ENCODE peak calls at places on chromosomes 7 and 10, in eight cellular contexts. Z, D, Y, Q, R, B, V and H are unnamed samples.

GRCh38 chr7:29854257-29854938 is 48.1 kb downstream of the WIPF3 start:
- DNase-seq in Z (no peak), D (no peak), Y (peak; percentile 25), Q (no peak), R (peak; percentile 49), B (no peak), V (no peak), H (no peak)

GRCh38 chr10:128115356-128115755 is 10.9 kb downstream of the MKI67 start:
- DNase-seq in Z (no peak), D (no peak), Y (no peak), Q (no peak), R (no peak), B (no peak), V (no peak), H (no peak)

GRCh38 chr10:99698504-99699080 is 33.3 kb downstream of the COX15 start:
- DNase-seq in Z (no peak), D (no peak), Y (peak; percentile 37), Q (no peak), R (no peak), B (no peak), V (no peak), H (peak; percentile 24)

GRCh38 chr10:76327441-76327840 is 896.0 kb downstream of the LRMDA start:
- DNase-seq in Z (no peak), D (no peak), Y (no peak), Q (no peak), R (no peak), B (no peak), V (no peak), H (no peak)

GRCh38 chr7:44291066-44291732 is 34.2 kb downstream of the CAMK2B start:
- DNase-seq in Z (no peak), D (peak; percentile 88), Y (no peak), Q (peak; percentile 64), R (peak; percentile 64), B (peak; percentile 65), V (no peak), H (no peak)

GRCh38 chr7:148953676-148954075 is 69.6 kb upstream of the EZH2 start:
- DNase-seq in Z (no peak), D (no peak), Y (no peak), Q (no peak), R (no peak), B (no peak), V (no peak), H (no peak)

GRCh38 chr10:6776170-6776569 is 196.1 kb upstream of the PRKCQ start:
- DNase-seq in Z (no peak), D (no peak), Y (no peak), Q (no peak), R (no peak), B (no peak), V (no peak), H (no peak)

GRCh38 chr7:82388138-82388537 is 55.4 kb downstream of the CACNA2D1 start:
- DNase-seq in Z (no peak), D (no peak), Y (no peak), Q (no peak), R (no peak), B (no peak), V (no peak), H (no peak)

GRCh38 chr10:10093035-10093434 is 924.6 kb upstream of the CELF2 start:
- DNase-seq in Z (no peak), D (no peak), Y (no peak), Q (no peak), R (no peak), B (no peak), V (no peak), H (no peak)

GRCh38 chr7:27179503-27180430 is 5.3 kb downstream of the HOXA11 start:
- DNase-seq in Z (peak; percentile 88), D (no peak), Y (peak; percentile 89), Q (peak; percentile 93), R (peak; percentile 23), B (peak; percentile 57), V (peak; percentile 54), H (peak; percentile 34)

GRCh38 chr10:29480281-29480954 is 154.4 kb downstream of the SVIL start:
- DNase-seq in Z (no peak), D (no peak), Y (no peak), Q (no peak), R (no peak), B (no peak), V (no peak), H (no peak)

GRCh38 chr7:92158660-92159575 is 20.0 kb downstream of the LRRD1 start:
- DNase-seq in Z (no peak), D (no peak), Y (no peak), Q (no peak), R (peak; percentile 96), B (no peak), V (no peak), H (peak; percentile 7)

GRCh38 chr10:70403483-70404035 is 386 bp upstream of the EIF4EBP2 start:
- DNase-seq in Z (no peak), D (no peak), Y (no peak), Q (no peak), R (no peak), B (no peak), V (no peak), H (no peak)

GRCh38 chr10:70399177-70399576 is 4.8 kb upstream of the EIF4EBP2 start:
- DNase-seq in Z (no peak), D (no peak), Y (no peak), Q (peak; percentile 22), R (no peak), B (no peak), V (no peak), H (no peak)

GRCh38 chr10:70409772-70410171 is 5.8 kb downstream of the EIF4EBP2 start:
- DNase-seq in Z (no peak), D (no peak), Y (no peak), Q (no peak), R (no peak), B (no peak), V (no peak), H (no peak)

GRCh38 chr10:70404906-70405824 is 1.2 kb downstream of the EIF4EBP2 start:
- DNase-seq in Z (peak; percentile 90), D (peak; percentile 88), Y (peak; percentile 99), Q (peak; percentile 98), R (peak; percentile 97), B (peak; percentile 92), V (peak; percentile 56), H (peak; percentile 74)

GRCh38 chr10:70404036-70404905 is at the start of gene EIF4EBP2:
- DNase-seq in Z (peak; percentile 98), D (peak; percentile 98), Y (peak; percentile 98), Q (peak; percentile 99), R (peak; percentile 92), B (peak; percentile 99), V (peak; percentile 71), H (peak; percentile 97)
- H3K4me3 ChIP-seq in Z (peak within 1 kb of the TSS; percentile 75), D (peak within 1 kb of the TSS; percentile 84), Y (peak within 1 kb of the TSS; percentile 93), Q (peak within 1 kb of the TSS; percentile 92), R (peak within 1 kb of the TSS; percentile 33), B (peak within 1 kb of the TSS; percentile 26), V (peak within 1 kb of the TSS; percentile 93), H (peak within 1 kb of the TSS; percentile 84)

GRCh38 chr10:132961864-132962622 is 19.7 kb upstream of the CFAP46 start:
- DNase-seq in Z (peak; percentile 63), D (peak; percentile 78), Y (no peak), Q (peak; percentile 75), R (peak; percentile 71), B (peak; percentile 88), V (peak; percentile 31), H (peak; percentile 45)
- TF ChIP-seq CTCF in Z (no peak), D (peak; percentile 16), Y (no peak), Q (no peak), R (peak; percentile 12), B (no peak), V (no peak), H (no peak)

GRCh38 chr10:110076559-110077318 is 69.0 kb downstream of the ADD3 start:
- DNase-seq in Z (peak; percentile 8), D (peak; percentile 44), Y (peak; percentile 99), Q (peak; percentile 84), R (peak; percentile 91), B (peak; percentile 35), V (peak; percentile 42), H (peak; percentile 77)

GRCh38 chr10:110074986-110075664 is 67.3 kb downstream of the ADD3 start:
- DNase-seq in Z (no peak), D (no peak), Y (no peak), Q (no peak), R (peak; percentile 83), B (no peak), V (peak; percentile 49), H (no peak)

GRCh38 chr10:110077436-110078120 is 69.8 kb downstream of the ADD3 start:
- DNase-seq in Z (no peak), D (no peak), Y (peak; percentile 79), Q (no peak), R (peak; percentile 27), B (no peak), V (no peak), H (no peak)

GRCh38 chr10:110074298-110074697 is 66.5 kb downstream of the ADD3 start:
- DNase-seq in Z (no peak), D (no peak), Y (peak; percentile 69), Q (no peak), R (no peak), B (no peak), V (no peak), H (no peak)

DNA sequence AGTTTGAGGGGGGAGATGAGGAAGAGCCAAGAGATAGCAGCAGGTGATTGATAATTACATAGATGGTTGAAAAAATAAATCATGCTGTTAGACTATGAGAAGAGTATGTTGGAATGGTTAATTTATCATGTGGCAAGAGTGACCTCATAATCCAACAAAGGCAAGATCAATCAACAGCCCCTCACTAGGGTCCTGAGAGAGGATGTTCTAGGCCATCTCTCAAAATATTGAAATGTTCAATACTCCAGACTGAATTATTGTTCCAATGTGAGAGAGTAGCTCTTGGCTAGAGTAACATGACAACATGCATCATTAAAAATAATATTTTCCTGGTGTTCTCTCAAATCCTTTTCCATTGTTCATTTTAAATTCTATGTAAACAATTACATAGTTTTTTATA is 67.9 kb downstream of the ADD3 start:
- DNase-seq in Z (no peak), D (no peak), Y (no peak), Q (no peak), R (peak; percentile 4), B (no peak), V (no peak), H (no peak)
- H3K4me3 ChIP-seq in Z (no peak overlapping the region), D (no peak overlapping the region), Y (no peak overlapping the region), Q (no peak overlapping the region), R (no peak overlapping the region), B (no peak overlapping the region), V (no peak overlapping the region), H (peak overlapping the region; percentile 48)

DNA sequence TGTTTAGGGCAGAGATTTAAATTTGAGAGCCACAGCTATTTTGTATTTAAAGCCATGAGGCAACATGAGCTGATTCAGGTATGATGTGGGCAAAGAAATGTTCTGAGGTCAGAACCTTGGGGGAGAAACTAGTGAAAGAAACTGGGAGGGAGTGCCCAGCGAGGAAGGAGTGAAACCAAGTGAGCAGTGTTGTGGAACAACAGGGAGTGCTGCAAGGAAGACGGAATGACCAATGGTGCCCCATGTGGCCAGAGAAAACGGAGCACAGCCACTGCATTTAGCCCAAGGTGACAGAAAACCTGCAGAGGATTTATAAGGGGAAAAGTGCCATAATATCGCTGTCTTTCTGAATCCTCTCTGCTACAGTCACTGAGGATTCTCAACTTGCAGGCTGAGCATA is 777.2 kb downstream of the CCSER2 start:
- DNase-seq in Z (no peak), D (no peak), Y (peak; percentile 3), Q (no peak), R (no peak), B (no peak), V (no peak), H (no peak)
- TF ChIP-seq CTCF in Z (no peak), D (peak; percentile 17), Y (no peak), Q (no peak), R (no peak), B (no peak), V (peak; percentile 33), H (no peak)